ENCODE peak calls at places on chromosomes 7 and 10, in five cellular contexts. M, I, S, G and B are unnamed samples. For H3K9me3 and H3K27me3, the result is how much of the 10 kb centered on the place peaks cover.

GRCh38 chr10:71812913-71813590 is 38.0 kb downstream of the PSAP start:
- DNase-seq in M (no peak), I (no peak), S (no peak), G (no peak), B (no peak)

GRCh38 chr10:63491558-63492316 is 26.0 kb upstream of the JMJD1C start:
- DNase-seq in M (no peak), I (no peak), S (peak), G (peak), B (peak)

GRCh38 chr10:114632869-114633715 is 25.0 kb downstream of the ABLIM1 start:
- DNase-seq in M (no peak), I (no peak), S (peak), G (peak), B (peak)

GRCh38 chr7:34309116-34309515 is 348.9 kb upstream of the NPSR1 start:
- DNase-seq in M (no peak), I (no peak), S (no peak), G (no peak), B (no peak)

GRCh38 chr10:29828978-29829377 is 194.2 kb upstream of the SVIL start:
- DNase-seq in M (no peak), I (no peak), S (no peak), G (no peak), B (no peak)

GRCh38 chr10:3076138-3076537 is 8.8 kb downstream of the PFKP start:
- DNase-seq in M (no peak), I (no peak), S (no peak), G (no peak), B (no peak)

GRCh38 chr10:120457431-120458172 is 575 bp downstream of the PLPP4 start:
- DNase-seq in M (no peak), I (no peak), S (no peak), G (peak), B (no peak)

GRCh38 chr7:118184392-118184899 is 482 bp downstream of the LSM8 start:
- DNase-seq in M (no peak), I (no peak), S (no peak), G (peak), B (no peak)

GRCh38 chr10:110067960-110068770 is 60.4 kb downstream of the ADD3 start:
- DNase-seq in M (no peak), I (no peak), S (peak), G (peak), B (peak)

GRCh38 chr10:57960406-57960805 is 307.3 kb downstream of the IPMK start:
- DNase-seq in M (no peak), I (no peak), S (no peak), G (no peak), B (no peak)

GRCh38 chr7:23349484-23350157 is 50.5 kb downstream of the MALSU1 start:
- DNase-seq in M (no peak), I (no peak), S (no peak), G (peak), B (peak)

GRCh38 chr7:138864667-138865066 is 66.7 kb upstream of the ATP6V0A4 start:
- DNase-seq in M (no peak), I (no peak), S (no peak), G (peak), B (no peak)

GRCh38 chr10:69867699-69868558 is 66.2 kb downstream of the COL13A1 start:
- DNase-seq in M (no peak), I (no peak), S (no peak), G (no peak), B (no peak)

GRCh38 chr10:17075510-17075909 is 54.1 kb downstream of the CUBN start:
- DNase-seq in M (no peak), I (no peak), S (no peak), G (peak), B (no peak)

GRCh38 chr7:159328096-159328495 is 183.4 kb upstream of the VIPR2 start:
- DNase-seq in M (no peak), I (no peak), S (no peak), G (no peak), B (no peak)

GRCh38 chr7:159329979-159330378 is 185.3 kb upstream of the VIPR2 start:
- DNase-seq in M (no peak), I (no peak), S (no peak), G (no peak), B (no peak)
- H3K9me3 ChIP-seq in M (under half), I (under half), S (under half), G (under half), B (under half)

DNA sequence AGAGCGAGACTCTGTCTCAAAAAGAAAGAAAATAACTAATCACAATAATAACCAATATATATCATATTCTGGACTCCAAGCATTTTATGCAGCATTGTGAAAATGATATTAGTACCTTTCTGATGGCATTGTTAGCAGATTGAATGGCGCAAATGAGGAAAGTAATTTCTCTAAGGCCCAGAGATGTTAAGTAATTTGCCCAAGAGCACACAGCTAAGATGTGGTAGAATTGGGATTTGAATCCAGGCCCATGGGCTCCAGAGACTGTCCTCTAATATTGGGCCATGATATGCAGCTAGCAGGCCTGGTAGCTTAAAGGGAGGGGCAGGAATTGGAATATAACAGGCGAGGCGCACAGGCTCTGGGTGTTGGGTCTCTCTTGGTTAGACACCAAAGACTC is 44.1 kb downstream of the ZNF503 start:
- DNase-seq in M (no peak), I (no peak), S (no peak), G (no peak), B (no peak)
- H3K4me3 ChIP-seq in M (no peak), I (no peak), S (no peak), G (no peak), B (no peak)

DNA sequence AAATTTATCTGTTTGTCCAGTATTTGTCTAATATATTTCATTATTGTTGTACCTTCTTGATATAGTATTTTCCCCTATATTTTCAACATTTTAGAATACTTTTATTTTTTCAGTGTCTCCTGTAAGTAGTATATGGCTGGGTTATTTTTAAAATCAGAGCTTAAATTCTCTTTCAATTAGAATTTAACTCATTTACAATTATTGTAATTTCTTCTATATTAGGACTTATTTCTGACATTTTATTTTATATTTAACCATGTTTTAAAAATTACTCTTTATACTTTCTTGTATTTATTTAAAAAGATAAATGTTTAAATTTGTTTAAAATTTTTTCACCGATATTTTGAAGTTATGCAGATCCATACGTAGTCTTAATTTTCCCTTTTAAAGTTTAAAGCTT is 220.0 kb upstream of the NPVF start:
- DNase-seq in M (no peak), I (no peak), S (no peak), G (no peak), B (no peak)
- H3K27me3 ChIP-seq in M (under half), I (under half), S (under half), G (under half), B (under half)

GRCh38 chr7:157621131-157621681 is 284.4 kb downstream of the DNAJB6 start:
- DNase-seq in M (no peak), I (no peak), S (no peak), G (no peak), B (no peak)
- H3K9me3 ChIP-seq in M (under half), I (under half), S (under half), G (under half), B (under half)

GRCh38 chr10:93478873-93479272 is 3.3 kb downstream of the MYOF start:
- DNase-seq in M (no peak), I (no peak), S (no peak), G (no peak), B (no peak)

GRCh38 chr10:93485690-93486089 is 3.6 kb upstream of the MYOF start:
- DNase-seq in M (no peak), I (no peak), S (no peak), G (no peak), B (no peak)

GRCh38 chr10:93481931-93482834 is at the start of gene MYOF:
- DNase-seq in M (peak), I (peak), S (peak), G (peak), B (peak)

GRCh38 chr10:93476756-93477155 is 5.4 kb downstream of the MYOF start:
- DNase-seq in M (no peak), I (no peak), S (no peak), G (no peak), B (no peak)

GRCh38 chr10:93481213-93481930 is 762 bp downstream of the MYOF start:
- DNase-seq in M (no peak), I (no peak), S (no peak), G (no peak), B (no peak)
- H3K4me3 ChIP-seq in M (peak), I (no peak), S (peak), G (peak), B (peak)

GRCh38 chr10:49614242-49615198 is 683 bp downstream of the CHAT start:
- DNase-seq in M (no peak), I (no peak), S (no peak), G (no peak), B (no peak)

GRCh38 chr10:49615213-49615612 is 1.4 kb downstream of the CHAT start:
- DNase-seq in M (no peak), I (no peak), S (no peak), G (no peak), B (no peak)

GRCh38 chr10:49613160-49613881 is 516 bp upstream of the CHAT start:
- DNase-seq in M (no peak), I (no peak), S (no peak), G (no peak), B (no peak)

GRCh38 chr10:49612513-49613159 is 1.2 kb upstream of the CHAT start:
- DNase-seq in M (no peak), I (no peak), S (no peak), G (no peak), B (peak)

DNA sequence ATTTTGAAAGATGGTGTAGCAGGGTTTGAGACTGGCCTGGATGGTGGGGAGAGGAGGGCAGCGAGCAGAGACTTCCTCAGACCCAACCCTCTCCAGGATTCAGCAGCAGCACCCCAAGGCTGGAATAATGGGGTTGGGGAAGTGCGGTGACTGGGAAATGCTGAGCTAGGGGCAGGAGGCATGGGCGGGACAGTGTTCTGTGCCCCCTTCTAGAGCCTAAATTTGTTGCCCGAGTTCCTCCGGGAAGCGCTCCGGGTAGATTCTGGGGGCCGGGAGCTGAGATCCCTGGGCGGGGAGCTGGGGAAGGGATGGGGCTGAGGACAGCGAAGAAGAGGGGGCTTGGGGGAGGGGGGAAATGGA is at the start of gene CHAT:
- DNase-seq in M (no peak), I (no peak), S (no peak), G (no peak), B (no peak)
- H3K27me3 ChIP-seq in M (half or more), I (under half), S (half or more), G (half or more), B (half or more)

GRCh38 chr10:76736392-76736791 is 901.2 kb downstream of the KCNMA1 start:
- DNase-seq in M (no peak), I (no peak), S (no peak), G (no peak), B (no peak)
- H3K9me3 ChIP-seq in M (under half), I (under half), S (under half), G (under half), B (under half)